ENCODE peak calls at places on chromosomes 6 and 20, in five cellular contexts. V is dorsolateral prefrontal cortex, Q is GM20000, W is HFFc6, O is foreskin keratinocyte. R is an unnamed sample.
A peak's percentile ranks its signal among the peaks of the same experiment; 100 is the strongest.

GRCh38 chr20:59958123-59958522 is at the start of gene CDH26:
- DNase-seq in V (no peak), Q (no peak), W (no peak), O (no peak), R (no peak)

GRCh38 chr6:38483526-38483925 is 156.2 kb downstream of the BTBD9 start:
- DNase-seq in V (no peak), Q (peak; percentile 38), W (no peak), O (no peak), R (no peak)

GRCh38 chr20:36132802-36133211 is 21.7 kb upstream of the EPB41L1 start:
- DNase-seq in V (no peak), Q (no peak), W (no peak), O (no peak), R (no peak)

GRCh38 chr6:26437550-26437949 is 2.8 kb upstream of the BTN3A3 start:
- DNase-seq in V (no peak), Q (no peak), W (no peak), O (no peak), R (no peak)

GRCh38 chr6:36126553-36127458 is 3.5 kb upstream of the MAPK13 start:
- DNase-seq in V (no peak), Q (no peak), W (peak; percentile 66), O (no peak), R (no peak)

GRCh38 chr6:12608016-12608860 is 108.3 kb upstream of the PHACTR1 start:
- DNase-seq in V (no peak), Q (peak; percentile 65), W (peak; percentile 48), O (peak; percentile 69), R (no peak)

GRCh38 chr20:17129089-17129488 is 97.8 kb upstream of the PCSK2 start:
- DNase-seq in V (no peak), Q (no peak), W (no peak), O (no peak), R (no peak)

GRCh38 chr20:32358883-32359632 is 927 bp downstream of the ASXL1 start:
- DNase-seq in V (peak; percentile 43), Q (peak; percentile 82), W (no peak), O (no peak), R (peak; percentile 72)

GRCh38 chr6:79778794-79779193 is 147.7 kb downstream of the SH3BGRL2 start:
- DNase-seq in V (no peak), Q (no peak), W (no peak), O (no peak), R (no peak)

DNA sequence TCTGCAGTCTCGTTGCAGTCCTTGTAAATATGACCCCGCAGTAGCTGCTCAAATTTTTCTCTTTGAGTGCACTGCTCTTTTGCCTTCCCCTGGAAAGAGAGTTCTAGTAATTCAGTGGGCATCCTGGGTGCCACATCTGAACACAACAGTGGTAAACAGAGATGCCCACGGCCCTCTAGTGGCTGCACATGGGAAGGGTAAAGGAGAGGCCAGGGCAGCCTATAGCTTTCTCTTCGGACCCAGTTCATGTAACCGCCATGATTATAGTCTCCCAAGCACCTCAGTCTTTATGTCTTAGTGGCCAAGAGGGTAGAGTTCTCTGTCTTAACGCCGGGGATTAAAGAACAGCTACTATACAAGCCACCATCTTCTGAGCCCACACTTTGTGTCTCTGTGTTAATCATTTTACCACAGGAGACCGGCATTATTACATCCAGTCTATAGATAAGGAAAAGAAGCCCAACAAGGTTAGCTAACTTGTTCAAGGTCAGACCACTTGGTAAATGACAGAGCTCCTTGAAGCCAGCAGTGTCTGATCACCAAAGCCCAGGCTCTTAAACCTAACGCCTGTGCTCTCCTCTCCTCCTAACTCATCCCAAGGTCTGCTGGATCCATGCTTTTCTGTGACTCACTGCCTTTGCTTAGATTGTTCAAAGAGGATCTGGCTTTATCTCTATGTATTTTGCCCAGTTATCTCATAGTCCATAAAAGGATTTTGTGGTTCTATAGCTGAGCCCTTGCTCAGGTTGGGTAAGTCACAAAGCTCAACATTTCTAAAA is 81.8 kb downstream of the ISM1 start:
- DNase-seq in V (no peak), Q (peak; percentile 32), W (peak; percentile 3), O (no peak), R (peak; percentile 30)
- TF ChIP-seq CTCF in V (peak; percentile 50), Q (peak; percentile 90), W (peak; percentile 73), O (peak; percentile 70), R (peak; percentile 69)

DNA sequence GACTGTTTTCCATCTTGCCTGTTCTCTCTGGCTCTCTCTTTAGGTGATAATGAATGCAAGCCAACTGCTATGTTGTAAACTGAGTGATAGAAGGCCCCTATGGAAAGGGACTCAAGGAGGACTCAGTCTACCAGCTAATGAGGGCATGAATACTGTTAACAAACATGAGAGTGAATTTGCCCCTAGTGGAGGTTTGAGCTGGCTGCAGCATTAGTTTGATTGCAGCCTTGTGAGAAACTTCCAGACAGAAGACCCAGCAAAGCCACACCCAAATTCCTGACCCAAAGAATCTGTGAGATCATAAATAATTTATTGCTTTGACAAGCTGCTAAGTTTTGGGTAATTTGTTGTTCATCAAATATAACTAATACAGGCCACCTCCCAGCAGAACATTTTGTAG is 50.0 kb upstream of the PLCB1 start:
- DNase-seq in V (no peak), Q (no peak), W (peak; percentile 5), O (no peak), R (no peak)
- TF ChIP-seq CTCF in V (no peak), Q (no peak), W (peak; percentile 72), O (no peak), R (peak; percentile 55)

GRCh38 chr20:19824861-19825260 is 66.8 kb downstream of the RIN2 start:
- DNase-seq in V (no peak), Q (no peak), W (peak; percentile 27), O (no peak), R (no peak)

GRCh38 chr20:19826179-19826914 is 68.3 kb downstream of the RIN2 start:
- DNase-seq in V (no peak), Q (no peak), W (no peak), O (no peak), R (no peak)

GRCh38 chr20:19827818-19828217 is 69.8 kb downstream of the RIN2 start:
- DNase-seq in V (no peak), Q (no peak), W (no peak), O (no peak), R (no peak)

GRCh38 chr20:19830351-19830750 is 72.3 kb downstream of the RIN2 start:
- DNase-seq in V (no peak), Q (no peak), W (no peak), O (no peak), R (no peak)

GRCh38 chr20:19828233-19828632 is 70.2 kb downstream of the RIN2 start:
- DNase-seq in V (no peak), Q (peak; percentile 64), W (peak; percentile 68), O (peak; percentile 54), R (no peak)
- TF ChIP-seq CTCF in V (peak; percentile 43), Q (peak; percentile 4), W (peak; percentile 66), O (peak; percentile 78), R (no peak)

GRCh38 chr20:44056010-44056698 is 130.8 kb downstream of the JPH2 start:
- DNase-seq in V (no peak), Q (no peak), W (no peak), O (no peak), R (no peak)
- TF ChIP-seq CTCF in V (peak; percentile 67), Q (peak; percentile 20), W (peak; percentile 53), O (peak; percentile 50), R (peak; percentile 50)

GRCh38 chr20:18431206-18431605 is 35.6 kb downstream of the DZANK1 start:
- DNase-seq in V (no peak), Q (no peak), W (no peak), O (no peak), R (no peak)
- TF ChIP-seq CTCF in V (no peak), Q (no peak), W (no peak), O (peak; percentile 47), R (no peak)

DNA sequence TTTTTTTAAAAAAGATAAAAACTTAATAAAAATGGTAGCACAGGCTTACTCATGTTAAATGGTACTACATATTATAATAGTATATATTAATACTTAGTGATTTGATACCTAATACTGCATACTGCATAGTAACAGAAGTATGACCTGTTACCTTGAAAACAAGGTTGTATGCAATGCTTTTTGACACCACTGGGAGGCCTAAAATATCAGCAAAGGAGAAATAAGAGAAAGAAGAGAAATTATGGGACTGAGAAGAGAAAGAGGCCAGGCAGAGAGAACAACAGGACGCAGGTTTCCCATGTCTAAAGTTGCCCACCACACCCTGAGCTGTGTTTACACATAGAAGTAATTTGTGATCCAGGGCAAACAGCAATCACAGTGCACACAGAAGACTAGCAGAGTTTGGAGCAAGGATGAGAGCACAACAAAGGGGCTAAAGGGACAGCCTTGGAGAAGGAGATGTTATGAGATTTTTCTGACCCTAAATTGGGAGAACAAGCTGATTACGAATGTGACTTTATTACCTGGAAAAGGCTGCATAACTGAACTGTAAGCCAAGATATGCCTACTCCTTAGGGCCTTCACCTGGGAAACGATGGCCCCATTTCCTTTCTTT is 73.2 kb downstream of the ROS1 start:
- DNase-seq in V (no peak), Q (no peak), W (peak; percentile 12), O (peak; percentile 13), R (no peak)
- TF ChIP-seq CTCF in V (no peak), Q (no peak), W (peak; percentile 78), O (peak; percentile 71), R (peak; percentile 71)

DNA sequence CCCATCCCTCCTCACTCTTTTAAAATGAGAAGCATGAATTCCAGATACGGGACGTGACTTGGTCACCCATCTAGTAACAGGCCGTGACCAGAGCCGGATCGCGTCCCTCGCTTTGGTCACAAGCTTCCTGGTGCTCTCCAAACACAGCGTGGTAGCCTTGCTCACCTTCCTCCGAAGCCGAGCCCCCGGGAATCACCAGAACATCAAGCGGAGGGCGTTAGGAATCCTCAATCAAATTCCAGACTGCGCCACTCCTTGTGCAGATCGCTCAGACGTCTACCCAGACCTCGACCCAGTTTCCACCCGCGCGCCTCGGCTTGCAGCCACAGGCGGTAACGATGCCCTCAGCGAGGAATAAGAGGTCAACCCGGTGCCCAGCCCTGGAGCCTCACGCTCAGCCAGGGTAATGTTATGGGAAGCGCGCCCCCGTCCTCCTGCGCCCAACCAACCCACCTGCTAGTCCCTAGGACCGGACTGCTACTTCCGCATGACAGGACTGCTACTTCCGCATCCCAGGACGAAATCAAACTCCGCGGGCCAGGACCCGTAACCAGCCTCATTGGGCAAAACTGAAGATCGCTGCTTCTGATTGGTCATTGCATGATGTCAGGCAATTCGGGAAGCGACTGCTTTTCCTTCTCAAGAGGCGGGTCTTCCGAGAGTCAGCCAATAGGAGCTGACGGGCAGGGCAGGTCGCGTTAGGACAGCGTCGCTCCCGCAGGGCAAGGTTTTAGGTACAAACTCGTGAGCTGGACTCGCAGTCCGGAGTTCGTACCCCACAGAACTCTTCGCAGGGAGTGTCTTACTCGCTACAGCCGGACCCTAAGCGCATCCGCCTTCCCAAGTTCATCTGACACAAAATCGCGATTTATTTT is at the start of gene MTFR2:
- DNase-seq in V (peak; percentile 95), Q (peak; percentile 92), W (peak; percentile 100), O (peak; percentile 97), R (peak; percentile 85)
- TF ChIP-seq CTCF in V (peak; percentile 40), Q (no peak), W (no peak), O (no peak), R (no peak)

GRCh38 chr6:83707829-83708545 is 914 bp downstream of the SNAP91 start:
- DNase-seq in V (peak; percentile 58), Q (peak; percentile 38), W (no peak), O (no peak), R (peak; percentile 7)
- TF ChIP-seq CTCF in V (peak; percentile 16), Q (no peak), W (no peak), O (no peak), R (no peak)

GRCh38 chr20:38337561-38338140 is 8.6 kb upstream of the LBP start:
- DNase-seq in V (peak; percentile 40), Q (no peak), W (peak; percentile 14), O (no peak), R (peak; percentile 44)

GRCh38 chr20:38342196-38342595 is 4.1 kb upstream of the LBP start:
- DNase-seq in V (no peak), Q (no peak), W (no peak), O (no peak), R (no peak)

GRCh38 chr20:38340693-38341092 is 5.6 kb upstream of the LBP start:
- DNase-seq in V (no peak), Q (no peak), W (no peak), O (no peak), R (no peak)

GRCh38 chr20:38339993-38340392 is 6.3 kb upstream of the LBP start:
- DNase-seq in V (no peak), Q (no peak), W (no peak), O (no peak), R (no peak)

GRCh38 chr20:38338849-38339520 is 7.3 kb upstream of the LBP start:
- DNase-seq in V (no peak), Q (no peak), W (peak; percentile 17), O (no peak), R (no peak)
- TF ChIP-seq CTCF in V (peak; percentile 42), Q (no peak), W (peak; percentile 71), O (peak; percentile 62), R (peak; percentile 50)

R was measured in neural crest cell.